ENCODE peak calls at places on chromosomes 3 and 15, in seven cellular contexts. H is hypothalamus; U is midbrain; E is activated T-helper 2 cell treated with anti-CD3 and anti-CD28 coated beads, Interferon-gamma antibody, Interleukin-2, Interleukin-4, amounts not matched to agents 10 μg/mL and 5 μg/mL and 100 μg/mL, durations not matched to agents 14 hours and 24 hours and 36 hours; P is activated naive CD4-positive, alpha-beta T cell treated with Interleukin-2 at 50 U/mL for 16 hours; Q is amygdala; R is pons. X is an unnamed sample.

GRCh38 chr3:87069963-87070362 is 79.0 kb upstream of the VGLL3 start:
- DNase-seq in H (no peak), U (no peak), E (no peak), P (no peak), Q (no peak), R (no peak), X (no peak)

GRCh38 chr3:171770689-171771620 is 39.3 kb downstream of the PLD1 start:
- DNase-seq in H (no peak), U (peak; percentile 46), E (no peak), P (no peak), Q (no peak), R (peak; percentile 88), X (peak; percentile 59)

GRCh38 chr3:134339331-134339730 is 34.9 kb downstream of the AMOTL2 start:
- DNase-seq in H (no peak), U (no peak), E (no peak), P (no peak), Q (no peak), R (no peak), X (no peak)

GRCh38 chr3:11810276-11810675 is 36.4 kb downstream of the TAMM41 start:
- DNase-seq in H (no peak), U (no peak), E (no peak), P (no peak), Q (no peak), R (no peak), X (no peak)

GRCh38 chr3:107065094-107065861 is 312.0 kb upstream of the CCDC54 start:
- DNase-seq in H (no peak), U (peak; percentile 29), E (no peak), P (no peak), Q (peak; percentile 3), R (peak; percentile 65), X (no peak)

GRCh38 chr3:47605646-47606045 is 27.0 kb upstream of the CSPG5 start:
- DNase-seq in H (no peak), U (no peak), E (no peak), P (no peak), Q (no peak), R (no peak), X (no peak)

GRCh38 chr15:42921049-42921731 is 612 bp upstream of the TTBK2 start:
- DNase-seq in H (peak; percentile 42), U (peak; percentile 54), E (peak; percentile 42), P (peak; percentile 44), Q (peak; percentile 59), R (no peak), X (no peak)

GRCh38 chr15:80580107-80580506 is 115.0 kb upstream of the ABHD17C start:
- DNase-seq in H (no peak), U (no peak), E (no peak), P (no peak), Q (no peak), R (no peak), X (no peak)

GRCh38 chr3:55330355-55330754 is 156.8 kb downstream of the WNT5A start:
- DNase-seq in H (peak; percentile 0), U (no peak), E (no peak), P (no peak), Q (no peak), R (no peak), X (no peak)

GRCh38 chr3:21750831-21751391 is at the start of gene ZNF385D:
- DNase-seq in H (no peak), U (peak; percentile 29), E (no peak), P (no peak), Q (peak; percentile 20), R (no peak), X (no peak)

GRCh38 chr3:114674041-114674440 is 380.2 kb downstream of the TIGIT start:
- DNase-seq in H (no peak), U (no peak), E (no peak), P (no peak), Q (no peak), R (no peak), X (no peak)

GRCh38 chr3:20073683-20074082 is 33.4 kb downstream of the KAT2B start:
- DNase-seq in H (no peak), U (peak; percentile 49), E (no peak), P (no peak), Q (no peak), R (peak; percentile 82), X (no peak)

X was measured in DMS153.